ENCODE peak calls at places on chromosome 15, in nine cellular contexts. L is OCI-M1; A is thyroid gland; Y is activated T-helper 1 cell treated with Interleukin-2 at 50 U/mL for 16 hours; P is fibroblast of the aortic adventitia; V is neural crest cell; X is right lobe of liver; K is iPS-NIHi11; U is CD8-positive, alpha-beta T cell. I is an unnamed sample.
A peak's percentile ranks its signal among the peaks of the same experiment; 100 is the strongest.

GRCh38 chr15:68278345-68279217 is 1.0 kb downstream of the FEM1B start:
- DNase-seq in X (no peak), L (peak; percentile 77), P (peak; percentile 47), A (peak; percentile 63), Y (no peak), V (peak; percentile 65), K (no peak), U (peak; percentile 59), I (no peak)

GRCh38 chr15:49415171-49415570 is 7.9 kb upstream of the FGF7 start:
- DNase-seq in Y (no peak), K (no peak), L (no peak), X (no peak), V (no peak), A (no peak), P (peak; percentile 7), U (no peak), I (no peak)

GRCh38 chr15:57743424-57743823 is 36.9 kb downstream of the POLR2M start:
- DNase-seq in X (no peak), L (peak; percentile 13), U (no peak), K (peak; percentile 27), V (no peak), A (no peak), Y (no peak), P (no peak), I (no peak)

GRCh38 chr15:34679326-34679725 is 75.5 kb downstream of the GJD2 start:
- DNase-seq in X (no peak), U (no peak), K (no peak), Y (no peak), V (no peak), A (no peak), P (no peak), L (no peak), I (no peak)

GRCh38 chr15:57832183-57832582 is 125.7 kb downstream of the POLR2M start:
- DNase-seq in U (no peak), P (no peak), V (no peak), X (no peak), K (no peak), A (no peak), Y (no peak), L (no peak), I (no peak)

GRCh38 chr15:68431037-68431791 is 749 bp downstream of the ITGA11 start:
- DNase-seq in P (peak; percentile 45), Y (no peak), K (peak; percentile 74), A (peak; percentile 5), X (no peak), L (no peak), U (no peak), V (no peak), I (peak; percentile 54)

GRCh38 chr15:87961851-87962816 is 294.4 kb downstream of the NTRK3 start:
- DNase-seq in X (no peak), P (peak; percentile 52), Y (no peak), V (no peak), U (no peak), A (no peak), K (no peak), L (no peak), I (no peak)

GRCh38 chr15:91549581-91549980 is 303.9 kb upstream of the SLCO3A1 start:
- DNase-seq in P (no peak), L (no peak), A (no peak), K (no peak), U (no peak), X (no peak), Y (no peak), V (no peak), I (no peak)

GRCh38 chr15:26891448-26891881 is 24.6 kb downstream of the GABRA5 start:
- DNase-seq in X (peak; percentile 66), K (peak; percentile 79), A (peak; percentile 76), L (peak; percentile 84), V (peak; percentile 95), P (peak; percentile 54), U (no peak), Y (no peak), I (peak; percentile 91)

GRCh38 chr15:74788716-74789151 is 6.9 kb downstream of the CSK start:
- DNase-seq in A (no peak), Y (peak; percentile 41), V (no peak), L (no peak), U (no peak), K (no peak), P (no peak), X (no peak), I (no peak)

GRCh38 chr15:92616621-92617179 is 38.9 kb downstream of the FAM174B start:
- DNase-seq in P (no peak), X (no peak), U (no peak), K (no peak), V (no peak), L (no peak), A (no peak), Y (no peak), I (peak; percentile 43)

GRCh38 chr15:25246641-25247417 is 192.0 kb downstream of the UBE3A start:
- DNase-seq in K (no peak), L (no peak), X (peak; percentile 30), A (no peak), V (no peak), U (no peak), Y (no peak), P (no peak), I (peak; percentile 22)

GRCh38 chr15:88986949-88987589 is 73.9 kb upstream of the MFGE8 start:
- DNase-seq in U (no peak), Y (no peak), L (no peak), A (no peak), K (no peak), X (no peak), P (no peak), V (no peak), I (no peak)

GRCh38 chr15:51162865-51163762 is 68.4 kb upstream of the TNFAIP8L3 start:
- DNase-seq in A (peak; percentile 61), K (peak; percentile 89), L (peak; percentile 87), V (peak; percentile 77), X (peak; percentile 62), P (peak; percentile 81), Y (peak; percentile 11), U (peak; percentile 20), I (peak; percentile 73)

GRCh38 chr15:99412082-99412481 is 153.7 kb upstream of the MEF2A start:
- DNase-seq in P (no peak), L (no peak), Y (no peak), X (no peak), K (no peak), A (no peak), U (no peak), V (no peak), I (no peak)

GRCh38 chr15:56038015-56038414 is 44.6 kb upstream of the NEDD4 start:
- DNase-seq in Y (no peak), L (peak; percentile 87), X (no peak), K (no peak), U (no peak), V (no peak), P (peak; percentile 57), A (no peak), I (no peak)

GRCh38 chr15:33584797-33585196 is 274.0 kb downstream of the RYR3 start:
- DNase-seq in P (peak; percentile 35), A (no peak), U (no peak), K (no peak), X (no peak), Y (no peak), L (no peak), V (no peak), I (no peak)

GRCh38 chr15:65368646-65369045 is 9.2 kb downstream of the IGDCC3 start:
- DNase-seq in K (no peak), U (no peak), L (no peak), Y (no peak), X (peak; percentile 15), V (no peak), P (no peak), A (no peak), I (no peak)

GRCh38 chr15:39692464-39693327 is 89.9 kb downstream of the FSIP1 start:
- DNase-seq in Y (no peak), U (no peak), A (no peak), L (no peak), K (peak; percentile 32), P (peak; percentile 51), V (peak; percentile 12), X (no peak), I (no peak)

GRCh38 chr15:74460298-74460697 is 662 bp downstream of the UBL7 start:
- DNase-seq in X (no peak), A (no peak), L (peak; percentile 54), K (no peak), P (no peak), U (no peak), V (no peak), Y (no peak), I (peak; percentile 26)

GRCh38 chr15:58515807-58516206 is 84.0 kb downstream of the LIPC start:
- DNase-seq in X (no peak), L (peak; percentile 12), U (no peak), A (no peak), P (no peak), K (no peak), Y (no peak), V (no peak), I (peak; percentile 14)

GRCh38 chr15:78739996-78740903 is 71.0 kb downstream of the ADAMTS7 start:
- DNase-seq in U (no peak), Y (no peak), K (peak; percentile 50), A (no peak), P (peak; percentile 31), L (peak; percentile 88), V (peak; percentile 57), X (peak; percentile 74), I (peak; percentile 86)

GRCh38 chr15:37101634-37102314 is 1.4 kb upstream of the MEIS2 start:
- DNase-seq in Y (no peak), L (peak; percentile 89), A (peak; percentile 50), P (peak; percentile 90), U (no peak), V (peak; percentile 73), X (peak; percentile 81), K (peak; percentile 64), I (peak; percentile 90)

GRCh38 chr15:71337197-71337845 is 222.1 kb downstream of the THSD4 start:
- DNase-seq in L (no peak), A (peak; percentile 53), K (peak; percentile 59), Y (no peak), U (no peak), V (no peak), X (no peak), P (peak; percentile 12), I (peak; percentile 95)

GRCh38 chr15:69664572-69665326 is 212.1 kb downstream of the RPLP1 start:
- DNase-seq in K (no peak), A (no peak), Y (no peak), P (no peak), V (no peak), U (no peak), L (no peak), X (no peak), I (peak; percentile 37)

GRCh38 chr15:99446565-99447496 is 119.0 kb upstream of the MEF2A start:
- DNase-seq in V (no peak), X (no peak), Y (no peak), K (no peak), A (peak; percentile 59), U (no peak), L (no peak), P (no peak), I (peak; percentile 50)

GRCh38 chr15:33506781-33507180 is 196.0 kb downstream of the RYR3 start:
- DNase-seq in X (no peak), A (no peak), K (peak; percentile 12), V (no peak), P (no peak), L (no peak), Y (no peak), U (no peak), I (no peak)

GRCh38 chr15:51736646-51737537 is 563 bp downstream of the LYSMD2 start:
- DNase-seq in V (peak; percentile 36), X (peak; percentile 79), U (peak; percentile 52), L (peak; percentile 55), A (peak; percentile 27), Y (peak; percentile 42), P (no peak), K (peak; percentile 62), I (peak; percentile 76)

GRCh38 chr15:69760263-69760855 is 307.7 kb downstream of the RPLP1 start:
- DNase-seq in U (no peak), X (no peak), P (peak; percentile 86), Y (no peak), V (no peak), A (no peak), L (peak; percentile 66), K (no peak), I (no peak)

GRCh38 chr15:67144609-67145306 is 79.4 kb downstream of the SMAD3 start:
- DNase-seq in A (no peak), K (peak; percentile 50), Y (no peak), X (no peak), L (no peak), U (no peak), V (no peak), P (peak; percentile 90), I (peak; percentile 83)

GRCh38 chr15:52879145-52879544 is 89.0 kb upstream of the ONECUT1 start:
- DNase-seq in Y (no peak), P (no peak), X (no peak), L (no peak), K (no peak), U (no peak), A (no peak), V (no peak), I (no peak)